ENCODE peak calls at places on chromosome 1, in nine cellular contexts. Y, O, G, Q, E, M, H, U and A are unnamed samples.

GRCh38 chr1:39574646-39575045 is 1.9 kb downstream of the PABPC4 start:
- DNase-seq in Y (peak), O (no peak), G (no peak), Q (no peak), E (peak), M (no peak), H (no peak), U (no peak), A (no peak)

GRCh38 chr1:232467073-232467760 is 162.7 kb downstream of the SIPA1L2 start:
- DNase-seq in Y (no peak), O (no peak), G (no peak), Q (no peak), E (no peak), M (no peak), H (no peak), U (no peak), A (no peak)

GRCh38 chr1:202725541-202725940 is 15.3 kb upstream of the SYT2 start:
- DNase-seq in Y (no peak), O (no peak), G (no peak), Q (no peak), E (no peak), M (no peak), H (no peak), U (no peak), A (no peak)

GRCh38 chr1:161730050-161730564 is 8.8 kb downstream of the FCRLB start:
- DNase-seq in Y (no peak), O (no peak), G (no peak), Q (no peak), E (peak), M (no peak), H (no peak), U (no peak), A (no peak)

GRCh38 chr1:59481915-59482505 is 185.1 kb downstream of the FGGY start:
- DNase-seq in Y (no peak), O (no peak), G (no peak), Q (no peak), E (peak), M (no peak), H (no peak), U (no peak), A (no peak)

GRCh38 chr1:158095737-158096335 is 84.9 kb upstream of the CD1D start:
- DNase-seq in Y (peak), O (no peak), G (no peak), Q (no peak), E (peak), M (peak), H (no peak), U (peak), A (no peak)

GRCh38 chr1:173164178-173164577 is 43.0 kb downstream of the TNFSF4 start:
- DNase-seq in Y (no peak), O (no peak), G (no peak), Q (no peak), E (peak), M (no peak), H (no peak), U (no peak), A (no peak)

GRCh38 chr1:157170677-157171515 is 32.7 kb upstream of the ETV3 start:
- DNase-seq in Y (peak), O (peak), G (no peak), Q (peak), E (peak), M (peak), H (no peak), U (peak), A (no peak)

GRCh38 chr1:5727191-5727590 is 265.0 kb downstream of the NPHP4 start:
- DNase-seq in Y (no peak), O (no peak), G (no peak), Q (no peak), E (no peak), M (no peak), H (no peak), U (no peak), A (no peak)

GRCh38 chr1:154945160-154945961 is 8.8 kb upstream of the PMVK start:
- DNase-seq in Y (no peak), O (no peak), G (no peak), Q (no peak), E (no peak), M (no peak), H (no peak), U (no peak), A (no peak)

GRCh38 chr1:212754715-212755114 is 36.9 kb downstream of the NSL1 start:
- DNase-seq in Y (no peak), O (peak), G (no peak), Q (no peak), E (peak), M (peak), H (no peak), U (no peak), A (no peak)

GRCh38 chr1:24155011-24155782 is 12.3 kb upstream of the IL22RA1 start:
- DNase-seq in Y (peak), O (no peak), G (no peak), Q (no peak), E (no peak), M (no peak), H (no peak), U (peak), A (no peak)

GRCh38 chr1:94803517-94804441 is 16.4 kb upstream of the SLC44A3 start:
- DNase-seq in Y (peak), O (peak), G (no peak), Q (no peak), E (peak), M (no peak), H (peak), U (no peak), A (no peak)

GRCh38 chr1:228647523-228648444 is 87.5 kb upstream of the RHOU start:
- DNase-seq in Y (peak), O (peak), G (peak), Q (peak), E (peak), M (no peak), H (no peak), U (peak), A (no peak)
- H3K4me3 ChIP-seq in Y (no peak), O (peak), G (peak), Q (peak), E (peak), M (peak), H (peak), U (peak), A (peak)

GRCh38 chr1:30685796-30686165 is 37.6 kb downstream of the MATN1 start:
- DNase-seq in Y (no peak), O (no peak), G (no peak), Q (peak), E (no peak), M (no peak), H (no peak), U (no peak), A (no peak)
- H3K4me3 ChIP-seq in Y (no peak), O (no peak), G (no peak), Q (no peak), E (no peak), M (no peak), H (no peak), U (no peak), A (no peak)

GRCh38 chr1:15702722-15703550 is 18.8 kb downstream of the PLEKHM2 start:
- DNase-seq in Y (peak), O (no peak), G (no peak), Q (no peak), E (no peak), M (no peak), H (peak), U (no peak), A (no peak)

GRCh38 chr1:15701784-15702183 is 17.7 kb downstream of the PLEKHM2 start:
- DNase-seq in Y (no peak), O (no peak), G (no peak), Q (no peak), E (no peak), M (no peak), H (no peak), U (no peak), A (no peak)

GRCh38 chr1:15704526-15705183 is 20.5 kb downstream of the PLEKHM2 start:
- DNase-seq in Y (no peak), O (no peak), G (no peak), Q (no peak), E (no peak), M (no peak), H (no peak), U (no peak), A (no peak)

GRCh38 chr1:15705184-15705566 is 21.1 kb downstream of the PLEKHM2 start:
- DNase-seq in Y (no peak), O (no peak), G (no peak), Q (no peak), E (no peak), M (no peak), H (no peak), U (no peak), A (no peak)

GRCh38 chr1:15703562-15703961 is 19.4 kb downstream of the PLEKHM2 start:
- DNase-seq in Y (peak), O (no peak), G (peak), Q (peak), E (no peak), M (no peak), H (peak), U (no peak), A (peak)
- H3K4me3 ChIP-seq in Y (no peak), O (no peak), G (no peak), Q (no peak), E (no peak), M (no peak), H (no peak), U (no peak), A (no peak)

DNA sequence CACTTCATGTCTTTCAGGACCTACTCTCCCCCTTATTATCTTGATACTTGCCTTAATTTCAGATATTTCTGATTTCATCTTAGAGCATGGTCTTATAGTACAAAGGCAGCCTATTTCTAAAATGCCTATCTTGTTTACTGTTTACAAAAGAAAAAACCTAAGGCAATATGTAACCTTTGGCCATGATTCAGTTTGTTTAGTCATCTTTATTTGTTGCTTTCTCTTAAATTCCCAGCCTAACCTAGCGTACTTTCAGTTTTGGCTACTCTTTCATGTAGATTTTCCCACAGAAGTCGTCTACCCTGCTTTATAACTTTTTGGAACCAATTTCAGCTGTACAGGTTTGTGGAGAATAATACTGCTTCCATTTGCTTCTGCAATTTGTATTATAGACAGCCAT is 81.8 kb downstream of the KIF1B start:
- DNase-seq in Y (no peak), O (no peak), G (no peak), Q (no peak), E (no peak), M (no peak), H (no peak), U (no peak), A (no peak)
- H3K4me3 ChIP-seq in Y (no peak), O (no peak), G (no peak), Q (no peak), E (no peak), M (no peak), H (no peak), U (no peak), A (no peak)

GRCh38 chr1:64474133-64474532 is 4.2 kb downstream of the CACHD1 start:
- DNase-seq in Y (no peak), O (no peak), G (no peak), Q (no peak), E (no peak), M (no peak), H (no peak), U (no peak), A (no peak)

GRCh38 chr1:64473367-64473766 is 3.4 kb downstream of the CACHD1 start:
- DNase-seq in Y (no peak), O (no peak), G (no peak), Q (no peak), E (no peak), M (no peak), H (no peak), U (no peak), A (no peak)

GRCh38 chr1:64471724-64472276 is 1.9 kb downstream of the CACHD1 start:
- DNase-seq in Y (no peak), O (no peak), G (no peak), Q (no peak), E (no peak), M (no peak), H (no peak), U (no peak), A (no peak)

GRCh38 chr1:64471218-64471719 is 1.3 kb downstream of the CACHD1 start:
- DNase-seq in Y (peak), O (peak), G (no peak), Q (peak), E (peak), M (no peak), H (peak), U (no peak), A (no peak)

DNA sequence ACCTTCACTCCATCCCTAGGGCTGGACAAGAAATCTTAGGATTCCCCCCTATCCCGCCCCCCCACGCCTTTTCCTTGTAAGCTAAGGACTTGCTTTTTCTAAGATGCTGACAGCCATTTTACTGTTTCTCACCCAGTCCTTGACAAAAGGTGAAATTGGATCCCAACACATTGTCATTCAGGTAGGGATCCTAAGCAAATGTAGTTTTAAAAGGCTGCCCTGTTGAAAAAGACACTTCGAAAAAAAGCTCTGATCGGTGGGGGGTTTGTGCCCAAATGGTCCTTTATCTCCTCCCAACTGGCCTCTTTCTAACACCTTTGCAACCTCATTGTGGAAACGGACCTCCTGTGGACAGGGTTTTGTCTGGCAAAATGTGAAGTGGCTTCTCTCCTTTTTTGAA is 2.9 kb downstream of the CACHD1 start:
- DNase-seq in Y (no peak), O (no peak), G (no peak), Q (no peak), E (no peak), M (no peak), H (no peak), U (no peak), A (no peak)
- H3K4me3 ChIP-seq in Y (no peak), O (no peak), G (peak), Q (peak), E (no peak), M (no peak), H (no peak), U (no peak), A (no peak)

GRCh38 chr1:67684526-67685066 is 405 bp upstream of the GADD45A start:
- DNase-seq in Y (no peak), O (no peak), G (no peak), Q (no peak), E (peak), M (no peak), H (no peak), U (no peak), A (no peak)
- H3K4me3 ChIP-seq in Y (no peak), O (peak), G (peak), Q (peak), E (peak), M (peak), H (peak), U (peak), A (peak)

DNA sequence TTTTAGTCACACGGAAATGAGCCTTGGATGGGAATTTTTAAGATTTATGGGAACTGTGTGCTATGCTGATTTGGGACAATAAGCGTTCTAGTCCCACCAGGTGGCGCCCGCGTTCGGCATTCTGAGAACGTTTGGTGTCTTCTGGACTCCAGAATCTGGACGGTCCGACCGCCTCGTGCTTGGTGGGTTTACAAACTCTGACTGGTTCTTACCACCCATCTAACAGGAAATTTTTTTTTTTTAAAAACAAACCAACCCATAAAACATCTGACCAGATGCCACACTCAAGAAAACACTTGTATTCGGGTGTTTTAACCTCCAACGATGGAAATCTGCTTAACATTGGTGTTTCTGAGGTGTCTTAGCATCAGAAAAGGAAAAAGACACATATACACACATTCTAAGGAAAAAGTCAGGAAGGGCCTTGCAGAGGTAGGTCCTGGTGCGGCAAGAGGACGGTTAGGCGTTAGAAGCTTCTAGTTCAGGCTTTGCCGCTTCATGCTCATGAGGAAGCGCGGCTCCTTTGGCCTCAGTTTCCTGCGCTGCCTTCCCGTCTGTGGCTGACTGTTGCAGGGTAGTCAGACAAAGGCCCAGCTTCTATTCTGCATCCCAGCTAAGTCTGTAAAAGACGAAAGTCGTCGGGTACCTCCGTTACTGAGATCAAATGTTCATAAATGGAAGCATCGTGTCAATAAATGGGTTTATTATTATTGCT is 814 bp upstream of the DYRK3 start:
- DNase-seq in Y (peak), O (peak), G (peak), Q (peak), E (peak), M (peak), H (peak), U (peak), A (peak)
- H3K4me3 ChIP-seq in Y (no peak), O (peak), G (peak), Q (peak), E (peak), M (peak), H (no peak), U (peak), A (peak)

DNA sequence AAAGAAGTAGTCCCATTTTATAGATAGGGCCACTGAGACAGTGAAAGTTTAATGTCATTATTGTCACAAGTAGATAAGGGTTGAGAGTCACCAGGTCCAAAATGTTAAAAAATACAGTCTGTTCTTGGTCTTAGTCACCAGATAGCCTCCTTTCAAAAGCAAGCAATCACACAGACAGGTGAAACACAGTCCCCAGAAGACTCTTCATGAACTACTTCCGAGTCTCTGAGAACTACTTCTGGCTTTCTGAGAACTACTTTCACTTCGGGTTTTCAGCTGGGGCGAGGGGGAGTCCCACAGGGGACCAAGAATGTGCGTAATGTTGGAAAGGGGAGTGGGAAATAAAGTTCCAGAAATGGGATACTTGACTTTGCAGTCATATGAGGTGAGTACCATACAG is 143.2 kb downstream of the HHIPL2 start:
- DNase-seq in Y (no peak), O (no peak), G (no peak), Q (no peak), E (no peak), M (peak), H (no peak), U (no peak), A (no peak)
- H3K4me3 ChIP-seq in Y (no peak), O (no peak), G (no peak), Q (no peak), E (no peak), M (peak), H (no peak), U (peak), A (no peak)

GRCh38 chr1:26694185-26694572 is 1.6 kb upstream of the ARID1A start:
- DNase-seq in Y (peak), O (no peak), G (no peak), Q (no peak), E (peak), M (no peak), H (no peak), U (no peak), A (no peak)
- H3K4me3 ChIP-seq in Y (no peak), O (no peak), G (no peak), Q (peak), E (no peak), M (peak), H (no peak), U (no peak), A (no peak)

GRCh38 chr1:150566589-150567340 is 12.6 kb downstream of the MCL1 start:
- DNase-seq in Y (no peak), O (no peak), G (no peak), Q (peak), E (no peak), M (no peak), H (no peak), U (no peak), A (no peak)

GRCh38 chr1:150564051-150564991 is 15.1 kb downstream of the MCL1 start:
- DNase-seq in Y (peak), O (no peak), G (no peak), Q (no peak), E (no peak), M (peak), H (no peak), U (no peak), A (no peak)

GRCh38 chr1:150568567-150568966 is 10.8 kb downstream of the MCL1 start:
- DNase-seq in Y (no peak), O (no peak), G (no peak), Q (no peak), E (no peak), M (peak), H (no peak), U (no peak), A (no peak)

GRCh38 chr1:150567717-150568561 is 11.5 kb downstream of the MCL1 start:
- DNase-seq in Y (peak), O (peak), G (peak), Q (peak), E (peak), M (peak), H (peak), U (peak), A (peak)

GRCh38 chr1:150567341-150567716 is 12.1 kb downstream of the MCL1 start:
- DNase-seq in Y (peak), O (no peak), G (no peak), Q (peak), E (no peak), M (peak), H (no peak), U (no peak), A (no peak)
- H3K4me3 ChIP-seq in Y (no peak), O (peak), G (no peak), Q (peak), E (peak), M (peak), H (no peak), U (no peak), A (no peak)